ENCODE peak calls at places on chromosome X, in eight cellular contexts. One of them, this sample, is unnamed.

GRCh38 chrX:149495573-149496071 is 9.5 kb downstream of the IDS start:
- DNase-seq in foreskin fibroblast: peak
- DNase-seq in RWPE1: peak
- DNase-seq in heart left ventricle: no peak
- DNase-seq in type B pancreatic cell: no peak
- DNase-seq in thoracic aorta: no peak
- DNase-seq in tibial nerve: no peak
- DNase-seq in Calu3: peak
- DNase-seq in this sample: no peak

GRCh38 chrX:19030805-19031204 is 46.9 kb upstream of the PHKA2 start:
- DNase-seq in tibial nerve: no peak
- DNase-seq in foreskin fibroblast: no peak
- DNase-seq in RWPE1: peak
- DNase-seq in thoracic aorta: no peak
- DNase-seq in Calu3: peak
- DNase-seq in heart left ventricle: no peak
- DNase-seq in type B pancreatic cell: no peak
- DNase-seq in this sample: no peak

GRCh38 chrX:119041175-119041574 is 31.6 kb upstream of the CT47C1 start:
- DNase-seq in thoracic aorta: peak
- DNase-seq in tibial nerve: peak
- DNase-seq in Calu3: peak
- DNase-seq in foreskin fibroblast: peak
- DNase-seq in type B pancreatic cell: no peak
- DNase-seq in RWPE1: peak
- DNase-seq in heart left ventricle: no peak
- DNase-seq in this sample: peak

GRCh38 chrX:132491191-132491590 is 2.4 kb upstream of the MBNL3 start:
- DNase-seq in tibial nerve: peak
- DNase-seq in RWPE1: no peak
- DNase-seq in foreskin fibroblast: peak
- DNase-seq in type B pancreatic cell: no peak
- DNase-seq in Calu3: peak
- DNase-seq in heart left ventricle: no peak
- DNase-seq in thoracic aorta: no peak
- DNase-seq in this sample: no peak

GRCh38 chrX:153724252-153725038 is at the start of the genes ABCD1 and BCAP31:
- DNase-seq in Calu3: peak
- DNase-seq in thoracic aorta: peak
- DNase-seq in foreskin fibroblast: peak
- DNase-seq in RWPE1: peak
- DNase-seq in type B pancreatic cell: peak
- DNase-seq in heart left ventricle: peak
- DNase-seq in tibial nerve: peak
- DNase-seq in this sample: peak

GRCh38 chrX:103687696-103688191 is 1.2 kb upstream of the MORF4L2 start:
- DNase-seq in Calu3: peak
- DNase-seq in thoracic aorta: peak
- DNase-seq in type B pancreatic cell: no peak
- DNase-seq in heart left ventricle: peak
- DNase-seq in tibial nerve: peak
- DNase-seq in foreskin fibroblast: peak
- DNase-seq in RWPE1: peak
- DNase-seq in this sample: peak

GRCh38 chrX:139766545-139766983 is 58.6 kb upstream of the MCF2 start:
- DNase-seq in thoracic aorta: no peak
- DNase-seq in Calu3: no peak
- DNase-seq in heart left ventricle: no peak
- DNase-seq in RWPE1: no peak
- DNase-seq in type B pancreatic cell: no peak
- DNase-seq in foreskin fibroblast: no peak
- DNase-seq in tibial nerve: no peak
- DNase-seq in this sample: no peak

GRCh38 chrX:2401201-2401589 is 99.6 kb downstream of the DHRSX start:
- DNase-seq in type B pancreatic cell: no peak
- DNase-seq in foreskin fibroblast: peak
- DNase-seq in RWPE1: peak
- DNase-seq in thoracic aorta: no peak
- DNase-seq in tibial nerve: no peak
- DNase-seq in Calu3: no peak
- DNase-seq in heart left ventricle: no peak
- DNase-seq in this sample: no peak

GRCh38 chrX:154321624-154322023 is 26.0 kb downstream of the TKTL1 start:
- DNase-seq in foreskin fibroblast: peak
- DNase-seq in tibial nerve: no peak
- DNase-seq in Calu3: peak
- DNase-seq in type B pancreatic cell: no peak
- DNase-seq in heart left ventricle: no peak
- DNase-seq in thoracic aorta: no peak
- DNase-seq in RWPE1: no peak
- DNase-seq in this sample: no peak

GRCh38 chrX:85109235-85109634 is 105.6 kb downstream of the APOOL start:
- DNase-seq in type B pancreatic cell: no peak
- DNase-seq in Calu3: peak
- DNase-seq in thoracic aorta: no peak
- DNase-seq in RWPE1: no peak
- DNase-seq in tibial nerve: no peak
- DNase-seq in heart left ventricle: no peak
- DNase-seq in foreskin fibroblast: no peak
- DNase-seq in this sample: no peak

GRCh38 chrX:36434521-36434920 is 515.0 kb downstream of the CFAP47 start:
- DNase-seq in tibial nerve: no peak
- DNase-seq in Calu3: no peak
- DNase-seq in heart left ventricle: no peak
- DNase-seq in foreskin fibroblast: no peak
- DNase-seq in RWPE1: no peak
- DNase-seq in thoracic aorta: no peak
- DNase-seq in type B pancreatic cell: no peak
- DNase-seq in this sample: no peak

GRCh38 chrX:137999542-137999941 is 433.6 kb downstream of the ZIC3 start:
- DNase-seq in tibial nerve: no peak
- DNase-seq in foreskin fibroblast: no peak
- DNase-seq in heart left ventricle: no peak
- DNase-seq in type B pancreatic cell: no peak
- DNase-seq in Calu3: no peak
- DNase-seq in RWPE1: no peak
- DNase-seq in thoracic aorta: no peak
- DNase-seq in this sample: no peak

GRCh38 chrX:123665197-123665596 is 67.7 kb downstream of the THOC2 start:
- DNase-seq in RWPE1: peak
- DNase-seq in Calu3: peak
- DNase-seq in type B pancreatic cell: no peak
- DNase-seq in tibial nerve: no peak
- DNase-seq in foreskin fibroblast: peak
- DNase-seq in thoracic aorta: no peak
- DNase-seq in heart left ventricle: no peak
- DNase-seq in this sample: no peak

GRCh38 chrX:71911023-71911730 is 532 bp downstream of the NHSL2 start:
- DNase-seq in foreskin fibroblast: peak
- DNase-seq in Calu3: peak
- DNase-seq in tibial nerve: no peak
- DNase-seq in thoracic aorta: no peak
- DNase-seq in type B pancreatic cell: no peak
- DNase-seq in RWPE1: no peak
- DNase-seq in heart left ventricle: no peak
- DNase-seq in this sample: peak

GRCh38 chrX:56733459-56734046 is 4.5 kb downstream of the NBDY start:
- DNase-seq in foreskin fibroblast: peak
- DNase-seq in RWPE1: no peak
- DNase-seq in thoracic aorta: no peak
- DNase-seq in heart left ventricle: no peak
- DNase-seq in type B pancreatic cell: no peak
- DNase-seq in Calu3: peak
- DNase-seq in tibial nerve: peak
- DNase-seq in this sample: peak

GRCh38 chrX:121310820-121311219 is 263.4 kb downstream of the GLUD2 start:
- DNase-seq in thoracic aorta: no peak
- DNase-seq in RWPE1: no peak
- DNase-seq in type B pancreatic cell: no peak
- DNase-seq in Calu3: no peak
- DNase-seq in tibial nerve: no peak
- DNase-seq in foreskin fibroblast: no peak
- DNase-seq in heart left ventricle: no peak
- DNase-seq in this sample: no peak

GRCh38 chrX:121307441-121307840 is 260.0 kb downstream of the GLUD2 start:
- DNase-seq in RWPE1: no peak
- DNase-seq in type B pancreatic cell: no peak
- DNase-seq in foreskin fibroblast: peak
- DNase-seq in heart left ventricle: no peak
- DNase-seq in Calu3: no peak
- DNase-seq in thoracic aorta: no peak
- DNase-seq in tibial nerve: no peak
- DNase-seq in this sample: no peak

GRCh38 chrX:121308276-121308805 is 260.9 kb downstream of the GLUD2 start:
- DNase-seq in RWPE1: peak
- DNase-seq in Calu3: peak
- DNase-seq in thoracic aorta: no peak
- DNase-seq in foreskin fibroblast: peak
- DNase-seq in tibial nerve: peak
- DNase-seq in type B pancreatic cell: no peak
- DNase-seq in heart left ventricle: no peak
- DNase-seq in this sample: no peak
- TF ChIP-seq CTCF in RWPE1: no peak
- TF ChIP-seq CTCF in Calu3: peak
- TF ChIP-seq CTCF in thoracic aorta: no peak
- TF ChIP-seq CTCF in foreskin fibroblast: peak
- TF ChIP-seq CTCF in tibial nerve: peak
- TF ChIP-seq CTCF in type B pancreatic cell: peak
- TF ChIP-seq CTCF in heart left ventricle: no peak
- TF ChIP-seq CTCF in this sample: no peak

GRCh38 chrX:74422576-74423288 is 1.4 kb downstream of the SLC16A2 start:
- DNase-seq in thoracic aorta: peak
- DNase-seq in Calu3: peak
- DNase-seq in heart left ventricle: peak
- DNase-seq in RWPE1: peak
- DNase-seq in type B pancreatic cell: peak
- DNase-seq in foreskin fibroblast: peak
- DNase-seq in tibial nerve: no peak
- DNase-seq in this sample: peak
- TF ChIP-seq CTCF in thoracic aorta: no peak
- TF ChIP-seq CTCF in Calu3: no peak
- TF ChIP-seq CTCF in heart left ventricle: no peak
- TF ChIP-seq CTCF in RWPE1: no peak
- TF ChIP-seq CTCF in type B pancreatic cell: peak
- TF ChIP-seq CTCF in foreskin fibroblast: peak
- TF ChIP-seq CTCF in tibial nerve: no peak
- TF ChIP-seq CTCF in this sample: peak

GRCh38 chrX:6292599-6292998 is 63.9 kb upstream of the NLGN4X start:
- DNase-seq in type B pancreatic cell: no peak
- DNase-seq in RWPE1: no peak
- DNase-seq in Calu3: no peak
- DNase-seq in tibial nerve: no peak
- DNase-seq in foreskin fibroblast: no peak
- DNase-seq in thoracic aorta: no peak
- DNase-seq in heart left ventricle: no peak
- DNase-seq in this sample: no peak
- TF ChIP-seq CTCF in type B pancreatic cell: peak
- TF ChIP-seq CTCF in RWPE1: no peak
- TF ChIP-seq CTCF in Calu3: no peak
- TF ChIP-seq CTCF in tibial nerve: no peak
- TF ChIP-seq CTCF in foreskin fibroblast: no peak
- TF ChIP-seq CTCF in thoracic aorta: no peak
- TF ChIP-seq CTCF in heart left ventricle: no peak
- TF ChIP-seq CTCF in this sample: no peak

GRCh38 chrX:22389544-22390243 is 117.0 kb downstream of the CBLL2 start:
- DNase-seq in RWPE1: peak
- DNase-seq in tibial nerve: no peak
- DNase-seq in Calu3: no peak
- DNase-seq in heart left ventricle: no peak
- DNase-seq in foreskin fibroblast: peak
- DNase-seq in type B pancreatic cell: no peak
- DNase-seq in thoracic aorta: no peak
- DNase-seq in this sample: no peak

GRCh38 chrX:22378296-22378695 is 105.6 kb downstream of the CBLL2 start:
- DNase-seq in foreskin fibroblast: no peak
- DNase-seq in tibial nerve: no peak
- DNase-seq in Calu3: no peak
- DNase-seq in type B pancreatic cell: no peak
- DNase-seq in thoracic aorta: no peak
- DNase-seq in RWPE1: no peak
- DNase-seq in heart left ventricle: no peak
- DNase-seq in this sample: no peak

GRCh38 chrX:22383988-22384387 is 111.3 kb downstream of the CBLL2 start:
- DNase-seq in thoracic aorta: no peak
- DNase-seq in foreskin fibroblast: no peak
- DNase-seq in RWPE1: no peak
- DNase-seq in Calu3: no peak
- DNase-seq in type B pancreatic cell: no peak
- DNase-seq in tibial nerve: no peak
- DNase-seq in heart left ventricle: no peak
- DNase-seq in this sample: no peak
- TF ChIP-seq CTCF in thoracic aorta: no peak
- TF ChIP-seq CTCF in foreskin fibroblast: no peak
- TF ChIP-seq CTCF in RWPE1: no peak
- TF ChIP-seq CTCF in Calu3: no peak
- TF ChIP-seq CTCF in type B pancreatic cell: no peak
- TF ChIP-seq CTCF in tibial nerve: no peak
- TF ChIP-seq CTCF in heart left ventricle: no peak
- TF ChIP-seq CTCF in this sample: no peak

This sample was measured in ovary.